ENCODE peak calls at places on chromosomes 11 and 22, in eight cellular contexts. Q is anterior cingulate cortex; R is NCI-H1436; T is adrenal gland; Y is activated CD4-positive, alpha-beta T cell treated with anti-CD3 and anti-CD28 coated beads for 4 hours; F is activated T-cell treated with anti-CD3 and anti-CD28 coated beads, Interleukin-2, amount 50 U/mL, for 48 hours; H is neural crest cell; U is colonic mucosa. X is an unnamed sample.

GRCh38 chr11:119415517-119415916 is 7.5 kb downstream of the THY1 start:
- DNase-seq in Q (no peak), R (no peak), T (no peak), Y (no peak), F (no peak), H (no peak), U (no peak), X (no peak)

GRCh38 chr11:47412152-47412746 is 3.9 kb downstream of the SLC39A13 start:
- DNase-seq in Q (peak; percentile 60), R (no peak), T (peak; percentile 72), Y (peak; percentile 40), F (peak; percentile 75), H (peak; percentile 75), U (peak; percentile 52), X (peak; percentile 63)

GRCh38 chr22:50473855-50474671 is 772 bp downstream of the SBF1 start:
- DNase-seq in Q (no peak), R (no peak), T (peak; percentile 41), Y (no peak), F (peak; percentile 60), H (peak; percentile 27), U (peak; percentile 47), X (peak; percentile 75)

GRCh38 chr11:123561046-123561781 is 93.2 kb downstream of the SCN3B start:
- DNase-seq in Q (peak; percentile 63), R (peak; percentile 14), T (peak; percentile 76), Y (no peak), F (no peak), H (no peak), U (no peak), X (peak; percentile 33)

GRCh38 chr11:27722117-27722844 is 22.0 kb upstream of the BDNF start:
- DNase-seq in Q (no peak), R (no peak), T (no peak), Y (no peak), F (peak; percentile 31), H (peak; percentile 18), U (no peak), X (peak; percentile 30)

GRCh38 chr22:37806409-37807338 is 1.1 kb upstream of the GCAT start:
- DNase-seq in Q (no peak), R (no peak), T (no peak), Y (no peak), F (no peak), H (no peak), U (peak; percentile 68), X (peak; percentile 50)

GRCh38 chr22:47281126-47282106 is 519.0 kb downstream of the TBC1D22A start:
- DNase-seq in Q (no peak), R (no peak), T (no peak), Y (no peak), F (no peak), H (no peak), U (no peak), X (no peak)

GRCh38 chr11:66317766-66318575 is 1.1 kb upstream of the CD248 start:
- DNase-seq in Q (no peak), R (no peak), T (peak; percentile 68), Y (no peak), F (peak; percentile 62), H (no peak), U (peak; percentile 46), X (peak; percentile 82)

GRCh38 chr22:39003165-39003638 is 10.9 kb upstream of the APOBEC3C start:
- DNase-seq in Q (peak; percentile 35), R (peak; percentile 72), T (peak; percentile 81), Y (peak; percentile 71), F (peak; percentile 81), H (peak; percentile 72), U (peak; percentile 70), X (peak; percentile 83)

GRCh38 chr11:72962084-72962483 is 147.9 kb downstream of the ATG16L2 start:
- DNase-seq in Q (no peak), R (no peak), T (no peak), Y (no peak), F (no peak), H (no peak), U (no peak), X (no peak)

GRCh38 chr22:39388261-39389011 is 11.1 kb upstream of the TAB1 start:
- DNase-seq in Q (peak; percentile 52), R (peak; percentile 20), T (peak; percentile 87), Y (peak; percentile 71), F (peak; percentile 85), H (peak; percentile 91), U (peak; percentile 82), X (peak; percentile 93)

GRCh38 chr11:134386945-134387344 is 25.1 kb downstream of the B3GAT1 start:
- DNase-seq in Q (no peak), R (no peak), T (no peak), Y (no peak), F (no peak), H (no peak), U (no peak), X (no peak)

GRCh38 chr11:134504146-134504905 is 92.3 kb upstream of the B3GAT1 start:
- DNase-seq in Q (no peak), R (no peak), T (no peak), Y (no peak), F (no peak), H (no peak), U (no peak), X (no peak)

X was measured in hepatocyte.